ENCODE peak calls at places on chromosome 21, in five cellular contexts. One of them, this sample, is unnamed.

GRCh38 chr21:28317177-28317950 is 675.3 kb downstream of the LTN1 start:
- DNase-seq in stomach: no peak
- DNase-seq in AG04450: no peak
- DNase-seq in cardiac fibroblast: no peak
- DNase-seq in foreskin fibroblast: no peak
- DNase-seq in this sample: no peak

GRCh38 chr21:14452842-14453241 is 69.9 kb upstream of the HSPA13 start:
- DNase-seq in stomach: no peak
- DNase-seq in AG04450: no peak
- DNase-seq in cardiac fibroblast: no peak
- DNase-seq in foreskin fibroblast: no peak
- DNase-seq in this sample: no peak

GRCh38 chr21:30408782-30409494 is 13.1 kb downstream of the KRTAP13-1 start:
- DNase-seq in stomach: peak
- DNase-seq in AG04450: no peak
- DNase-seq in cardiac fibroblast: peak
- DNase-seq in foreskin fibroblast: peak
- DNase-seq in this sample: peak

GRCh38 chr21:35226960-35227741 is 178.0 kb upstream of the RUNX1 start:
- DNase-seq in stomach: no peak
- DNase-seq in AG04450: no peak
- DNase-seq in cardiac fibroblast: no peak
- DNase-seq in foreskin fibroblast: no peak
- DNase-seq in this sample: no peak

GRCh38 chr21:46109251-46110221 is 11.6 kb downstream of the COL6A2 start:
- DNase-seq in stomach: peak
- DNase-seq in AG04450: no peak
- DNase-seq in cardiac fibroblast: no peak
- DNase-seq in foreskin fibroblast: peak
- DNase-seq in this sample: no peak

GRCh38 chr21:26443867-26444266 is 129.2 kb downstream of the CYYR1 start:
- DNase-seq in stomach: no peak
- DNase-seq in AG04450: no peak
- DNase-seq in cardiac fibroblast: no peak
- DNase-seq in foreskin fibroblast: peak
- DNase-seq in this sample: no peak

GRCh38 chr21:34526618-34527290 is 14.7 kb upstream of the KCNE1 start:
- DNase-seq in stomach: peak
- DNase-seq in AG04450: peak
- DNase-seq in cardiac fibroblast: peak
- DNase-seq in foreskin fibroblast: peak
- DNase-seq in this sample: peak

GRCh38 chr21:18986197-18986596 is 582.6 kb upstream of the TMPRSS15 start:
- DNase-seq in stomach: no peak
- DNase-seq in AG04450: no peak
- DNase-seq in cardiac fibroblast: no peak
- DNase-seq in foreskin fibroblast: no peak
- DNase-seq in this sample: no peak

GRCh38 chr21:42392731-42393442 is 3.0 kb downstream of the TMPRSS3 start:
- DNase-seq in stomach: no peak
- DNase-seq in AG04450: no peak
- DNase-seq in cardiac fibroblast: no peak
- DNase-seq in foreskin fibroblast: no peak
- DNase-seq in this sample: no peak

GRCh38 chr21:27813750-27814149 is 846.9 kb upstream of the ADAMTS5 start:
- DNase-seq in stomach: no peak
- DNase-seq in AG04450: no peak
- DNase-seq in cardiac fibroblast: no peak
- DNase-seq in foreskin fibroblast: peak
- DNase-seq in this sample: no peak

GRCh38 chr21:18840239-18840638 is 436.7 kb upstream of the TMPRSS15 start:
- DNase-seq in stomach: no peak
- DNase-seq in AG04450: no peak
- DNase-seq in cardiac fibroblast: peak
- DNase-seq in foreskin fibroblast: no peak
- DNase-seq in this sample: no peak

GRCh38 chr21:18498428-18498827 is 94.8 kb upstream of the TMPRSS15 start:
- DNase-seq in stomach: no peak
- DNase-seq in AG04450: no peak
- DNase-seq in cardiac fibroblast: no peak
- DNase-seq in foreskin fibroblast: no peak
- DNase-seq in this sample: no peak

GRCh38 chr21:27761623-27762022 is 794.7 kb upstream of the ADAMTS5 start:
- DNase-seq in stomach: no peak
- DNase-seq in AG04450: no peak
- DNase-seq in cardiac fibroblast: no peak
- DNase-seq in foreskin fibroblast: peak
- DNase-seq in this sample: no peak

GRCh38 chr21:44455524-44456206 is 355 bp downstream of the LRRC3 start:
- DNase-seq in stomach: peak
- DNase-seq in AG04450: no peak
- DNase-seq in cardiac fibroblast: peak
- DNase-seq in foreskin fibroblast: peak
- DNase-seq in this sample: peak

GRCh38 chr21:44454058-44454457 is 1.3 kb upstream of the LRRC3 start:
- DNase-seq in stomach: no peak
- DNase-seq in AG04450: no peak
- DNase-seq in cardiac fibroblast: no peak
- DNase-seq in foreskin fibroblast: no peak
- DNase-seq in this sample: no peak

GRCh38 chr21:44454747-44455523 is at the start of gene LRRC3:
- DNase-seq in stomach: peak
- DNase-seq in AG04450: no peak
- DNase-seq in cardiac fibroblast: peak
- DNase-seq in foreskin fibroblast: peak
- DNase-seq in this sample: peak

GRCh38 chr21:44456915-44457736 is 1.8 kb downstream of the LRRC3 start:
- DNase-seq in stomach: no peak
- DNase-seq in AG04450: no peak
- DNase-seq in cardiac fibroblast: no peak
- DNase-seq in foreskin fibroblast: no peak
- DNase-seq in this sample: peak

GRCh38 chr21:44456207-44456914 is 1.1 kb downstream of the LRRC3 start:
- DNase-seq in stomach: no peak
- DNase-seq in AG04450: no peak
- DNase-seq in cardiac fibroblast: no peak
- DNase-seq in foreskin fibroblast: no peak
- DNase-seq in this sample: peak
- TF ChIP-seq CTCF in stomach: no peak
- TF ChIP-seq CTCF in AG04450: no peak
- TF ChIP-seq CTCF in cardiac fibroblast: no peak
- TF ChIP-seq CTCF in foreskin fibroblast: no peak
- TF ChIP-seq CTCF in this sample: no peak

GRCh38 chr21:25025596-25025995 is 581.7 kb downstream of the MRPL39 start:
- DNase-seq in stomach: no peak
- DNase-seq in AG04450: no peak
- DNase-seq in cardiac fibroblast: no peak
- DNase-seq in foreskin fibroblast: no peak
- DNase-seq in this sample: no peak

GRCh38 chr21:25029580-25029979 is 577.7 kb downstream of the MRPL39 start:
- DNase-seq in stomach: no peak
- DNase-seq in AG04450: no peak
- DNase-seq in cardiac fibroblast: no peak
- DNase-seq in foreskin fibroblast: no peak
- DNase-seq in this sample: no peak

GRCh38 chr21:25024639-25025038 is 582.6 kb downstream of the MRPL39 start:
- DNase-seq in stomach: no peak
- DNase-seq in AG04450: no peak
- DNase-seq in cardiac fibroblast: no peak
- DNase-seq in foreskin fibroblast: no peak
- DNase-seq in this sample: no peak
- TF ChIP-seq CTCF in stomach: no peak
- TF ChIP-seq CTCF in AG04450: no peak
- TF ChIP-seq CTCF in cardiac fibroblast: no peak
- TF ChIP-seq CTCF in foreskin fibroblast: no peak
- TF ChIP-seq CTCF in this sample: no peak

DNA sequence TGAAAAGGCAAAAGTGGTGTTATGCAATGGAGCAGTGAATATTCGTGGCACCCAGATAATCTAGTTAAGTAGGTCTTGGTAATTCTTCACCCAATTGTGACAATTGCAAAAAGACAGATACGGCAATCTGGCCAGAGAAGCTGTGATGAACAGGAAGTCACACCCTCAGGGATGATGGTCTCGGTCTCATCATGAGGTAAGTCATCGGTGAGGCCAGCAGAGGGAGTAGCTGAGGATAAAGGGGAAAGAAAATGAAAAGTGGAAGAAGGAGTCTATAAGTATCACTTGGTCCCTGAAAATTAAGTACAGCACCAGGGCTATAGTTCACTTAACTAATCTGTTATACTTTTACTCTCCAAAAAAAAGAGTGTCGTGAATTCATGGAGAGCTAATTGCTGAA is 258.8 kb upstream of the NCAM2 start:
- DNase-seq in stomach: no peak
- DNase-seq in AG04450: no peak
- DNase-seq in cardiac fibroblast: no peak
- DNase-seq in foreskin fibroblast: no peak
- DNase-seq in this sample: no peak
- TF ChIP-seq CTCF in stomach: no peak
- TF ChIP-seq CTCF in AG04450: no peak
- TF ChIP-seq CTCF in cardiac fibroblast: no peak
- TF ChIP-seq CTCF in foreskin fibroblast: no peak
- TF ChIP-seq CTCF in this sample: no peak

GRCh38 chr21:39153373-39153772 is 29.9 kb downstream of the PSMG1 start:
- DNase-seq in stomach: no peak
- DNase-seq in AG04450: no peak
- DNase-seq in cardiac fibroblast: peak
- DNase-seq in foreskin fibroblast: peak
- DNase-seq in this sample: no peak

GRCh38 chr21:39159342-39160063 is 23.7 kb downstream of the PSMG1 start:
- DNase-seq in stomach: no peak
- DNase-seq in AG04450: peak
- DNase-seq in cardiac fibroblast: peak
- DNase-seq in foreskin fibroblast: peak
- DNase-seq in this sample: no peak

GRCh38 chr21:39153842-39154241 is 29.4 kb downstream of the PSMG1 start:
- DNase-seq in stomach: no peak
- DNase-seq in AG04450: no peak
- DNase-seq in cardiac fibroblast: no peak
- DNase-seq in foreskin fibroblast: no peak
- DNase-seq in this sample: no peak

GRCh38 chr21:39156024-39156423 is 27.2 kb downstream of the PSMG1 start:
- DNase-seq in stomach: no peak
- DNase-seq in AG04450: no peak
- DNase-seq in cardiac fibroblast: peak
- DNase-seq in foreskin fibroblast: peak
- DNase-seq in this sample: no peak

GRCh38 chr21:39155578-39155977 is 27.7 kb downstream of the PSMG1 start:
- DNase-seq in stomach: no peak
- DNase-seq in AG04450: no peak
- DNase-seq in cardiac fibroblast: no peak
- DNase-seq in foreskin fibroblast: no peak
- DNase-seq in this sample: no peak
- TF ChIP-seq CTCF in stomach: no peak
- TF ChIP-seq CTCF in AG04450: no peak
- TF ChIP-seq CTCF in cardiac fibroblast: no peak
- TF ChIP-seq CTCF in foreskin fibroblast: no peak
- TF ChIP-seq CTCF in this sample: no peak

GRCh38 chr21:32991299-32991850 is 34.4 kb upstream of the OLIG2 start:
- DNase-seq in stomach: no peak
- DNase-seq in AG04450: no peak
- DNase-seq in cardiac fibroblast: no peak
- DNase-seq in foreskin fibroblast: no peak
- DNase-seq in this sample: no peak

GRCh38 chr21:32990666-32991065 is 35.1 kb upstream of the OLIG2 start:
- DNase-seq in stomach: no peak
- DNase-seq in AG04450: no peak
- DNase-seq in cardiac fibroblast: no peak
- DNase-seq in foreskin fibroblast: no peak
- DNase-seq in this sample: no peak

GRCh38 chr21:32994305-32994704 is 31.4 kb upstream of the OLIG2 start:
- DNase-seq in stomach: no peak
- DNase-seq in AG04450: no peak
- DNase-seq in cardiac fibroblast: peak
- DNase-seq in foreskin fibroblast: peak
- DNase-seq in this sample: no peak

GRCh38 chr21:32993894-32994293 is 31.8 kb upstream of the OLIG2 start:
- DNase-seq in stomach: no peak
- DNase-seq in AG04450: no peak
- DNase-seq in cardiac fibroblast: no peak
- DNase-seq in foreskin fibroblast: no peak
- DNase-seq in this sample: no peak
- TF ChIP-seq CTCF in stomach: no peak
- TF ChIP-seq CTCF in AG04450: no peak
- TF ChIP-seq CTCF in cardiac fibroblast: no peak
- TF ChIP-seq CTCF in foreskin fibroblast: no peak
- TF ChIP-seq CTCF in this sample: no peak

DNA sequence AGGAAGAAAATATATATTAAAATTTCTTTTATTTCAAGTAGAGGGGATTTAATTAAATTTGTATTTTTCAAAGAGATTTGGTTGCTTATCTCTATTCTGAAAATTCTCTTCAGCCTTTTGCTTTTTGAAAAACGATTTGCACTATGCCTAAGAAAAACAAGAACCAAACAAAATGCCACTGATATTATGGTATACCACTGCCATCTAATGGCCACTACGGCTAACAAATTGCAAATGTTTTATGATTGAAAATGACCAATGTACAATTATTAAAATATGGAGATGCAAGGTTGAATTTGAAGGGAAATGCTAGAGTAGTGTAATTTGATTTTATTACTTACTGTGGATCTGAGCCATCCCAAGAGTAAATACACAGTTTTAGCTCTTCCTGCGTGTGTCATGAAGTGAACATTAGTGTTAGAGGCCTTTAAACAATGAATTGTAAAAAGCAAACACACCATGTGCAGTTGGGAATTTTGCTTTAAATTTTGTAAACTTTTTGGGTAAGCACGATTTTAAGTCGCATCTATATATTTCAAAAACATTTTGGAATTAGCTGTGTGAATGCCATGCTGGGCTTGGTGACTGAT is 137.4 kb upstream of the USP25 start:
- DNase-seq in stomach: no peak
- DNase-seq in AG04450: peak
- DNase-seq in cardiac fibroblast: peak
- DNase-seq in foreskin fibroblast: peak
- DNase-seq in this sample: no peak
- TF ChIP-seq CTCF in stomach: no peak
- TF ChIP-seq CTCF in AG04450: peak
- TF ChIP-seq CTCF in cardiac fibroblast: peak
- TF ChIP-seq CTCF in foreskin fibroblast: peak
- TF ChIP-seq CTCF in this sample: peak

DNA sequence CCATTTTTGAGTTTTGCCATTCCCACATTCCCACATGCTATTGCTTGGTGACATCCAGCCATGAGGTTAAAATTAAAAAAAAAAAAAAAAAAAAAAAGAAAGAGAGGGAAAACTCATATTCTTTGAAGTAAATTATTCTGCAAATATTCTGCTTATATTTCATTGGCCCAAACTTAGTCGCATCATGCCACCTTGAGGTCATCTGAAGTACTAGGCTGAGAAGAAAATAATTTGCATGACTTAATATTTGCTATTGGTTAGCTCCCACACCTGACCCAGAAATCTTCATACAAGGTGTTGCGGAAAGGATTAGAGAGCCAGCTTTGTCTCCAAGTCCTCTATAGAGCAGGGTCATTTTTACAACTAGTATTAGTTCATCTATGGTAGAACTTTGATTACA is 2206.0 kb downstream of the MRPL39 start:
- DNase-seq in stomach: no peak
- DNase-seq in AG04450: no peak
- DNase-seq in cardiac fibroblast: no peak
- DNase-seq in foreskin fibroblast: no peak
- DNase-seq in this sample: no peak
- TF ChIP-seq CTCF in stomach: no peak
- TF ChIP-seq CTCF in AG04450: no peak
- TF ChIP-seq CTCF in cardiac fibroblast: no peak
- TF ChIP-seq CTCF in foreskin fibroblast: no peak
- TF ChIP-seq CTCF in this sample: no peak

GRCh38 chr21:40215941-40216340 is 348.7 kb downstream of the PCP4 start:
- DNase-seq in stomach: no peak
- DNase-seq in AG04450: no peak
- DNase-seq in cardiac fibroblast: no peak
- DNase-seq in foreskin fibroblast: no peak
- DNase-seq in this sample: no peak
- TF ChIP-seq CTCF in stomach: no peak
- TF ChIP-seq CTCF in AG04450: no peak
- TF ChIP-seq CTCF in cardiac fibroblast: no peak
- TF ChIP-seq CTCF in foreskin fibroblast: no peak
- TF ChIP-seq CTCF in this sample: no peak